ENCODE peak calls at places on chromosome 1, in ten cellular contexts. One of them, this sample, is unnamed.

GRCh38 chr1:222167111-222167510 is 380.8 kb downstream of the HHIPL2 start:
- DNase-seq in GM12891: no peak
- DNase-seq in Panc1: peak; percentile 24
- DNase-seq in HCT116: peak; percentile 35
- DNase-seq in spleen: no peak
- DNase-seq in K562: peak; percentile 61
- DNase-seq in SK-N-SH: peak; percentile 41
- DNase-seq in GM12892: no peak
- DNase-seq in HepG2: no peak
- DNase-seq in transverse colon: peak; percentile 24
- DNase-seq in this sample: no peak

GRCh38 chr1:30789388-30790255 is 32.0 kb upstream of the LAPTM5 start:
- DNase-seq in GM12891: no peak
- DNase-seq in Panc1: no peak
- DNase-seq in HCT116: no peak
- DNase-seq in spleen: peak; percentile 47
- DNase-seq in K562: no peak
- DNase-seq in SK-N-SH: no peak
- DNase-seq in GM12892: no peak
- DNase-seq in HepG2: no peak
- DNase-seq in transverse colon: no peak
- DNase-seq in this sample: no peak

GRCh38 chr1:64472805-64473204 is 2.9 kb downstream of the CACHD1 start:
- DNase-seq in GM12891: no peak
- DNase-seq in Panc1: no peak
- DNase-seq in HCT116: no peak
- DNase-seq in spleen: no peak
- DNase-seq in K562: no peak
- DNase-seq in SK-N-SH: no peak
- DNase-seq in GM12892: no peak
- DNase-seq in HepG2: no peak
- DNase-seq in transverse colon: no peak
- DNase-seq in this sample: no peak

GRCh38 chr1:58695206-58695605 is 4.7 kb downstream of the MYSM1 start:
- DNase-seq in GM12891: no peak
- DNase-seq in Panc1: no peak
- DNase-seq in HCT116: no peak
- DNase-seq in spleen: no peak
- DNase-seq in K562: no peak
- DNase-seq in SK-N-SH: no peak
- DNase-seq in GM12892: no peak
- DNase-seq in HepG2: no peak
- DNase-seq in transverse colon: no peak
- DNase-seq in this sample: no peak

GRCh38 chr1:14543191-14543849 is 55.2 kb upstream of the KAZN start:
- DNase-seq in GM12891: no peak
- DNase-seq in Panc1: no peak
- DNase-seq in HCT116: no peak
- DNase-seq in spleen: no peak
- DNase-seq in K562: no peak
- DNase-seq in SK-N-SH: no peak
- DNase-seq in GM12892: no peak
- DNase-seq in HepG2: no peak
- DNase-seq in transverse colon: no peak
- DNase-seq in this sample: no peak

GRCh38 chr1:2204384-2205190 is 10.0 kb upstream of the FAAP20 start:
- DNase-seq in GM12891: peak; percentile 97
- DNase-seq in Panc1: no peak
- DNase-seq in HCT116: no peak
- DNase-seq in spleen: peak; percentile 96
- DNase-seq in K562: peak; percentile 99
- DNase-seq in SK-N-SH: peak; percentile 99
- DNase-seq in GM12892: peak; percentile 93
- DNase-seq in HepG2: peak; percentile 57
- DNase-seq in transverse colon: peak; percentile 57
- DNase-seq in this sample: peak; percentile 66

GRCh38 chr1:35708179-35708891 is 10.3 kb downstream of the C1orf216 start:
- DNase-seq in GM12891: no peak
- DNase-seq in Panc1: no peak
- DNase-seq in HCT116: no peak
- DNase-seq in spleen: no peak
- DNase-seq in K562: no peak
- DNase-seq in SK-N-SH: peak; percentile 83
- DNase-seq in GM12892: no peak
- DNase-seq in HepG2: no peak
- DNase-seq in transverse colon: no peak
- DNase-seq in this sample: no peak

GRCh38 chr1:99173282-99173681 is 91.0 kb upstream of the PLPPR4 start:
- DNase-seq in GM12891: no peak
- DNase-seq in Panc1: no peak
- DNase-seq in HCT116: no peak
- DNase-seq in spleen: no peak
- DNase-seq in K562: no peak
- DNase-seq in SK-N-SH: no peak
- DNase-seq in GM12892: no peak
- DNase-seq in HepG2: no peak
- DNase-seq in transverse colon: no peak
- DNase-seq in this sample: no peak

GRCh38 chr1:201888282-201889033 is at the start of gene SHISA4:
- DNase-seq in GM12891: peak; percentile 47
- DNase-seq in Panc1: no peak
- DNase-seq in HCT116: peak; percentile 51
- DNase-seq in spleen: peak; percentile 88
- DNase-seq in K562: peak; percentile 86
- DNase-seq in SK-N-SH: peak; percentile 95
- DNase-seq in GM12892: no peak
- DNase-seq in HepG2: peak; percentile 29
- DNase-seq in transverse colon: peak; percentile 54
- DNase-seq in this sample: no peak

GRCh38 chr1:54826226-54826816 is 25.2 kb upstream of the TTC22 start:
- DNase-seq in GM12891: no peak
- DNase-seq in Panc1: no peak
- DNase-seq in HCT116: no peak
- DNase-seq in spleen: no peak
- DNase-seq in K562: no peak
- DNase-seq in SK-N-SH: no peak
- DNase-seq in GM12892: no peak
- DNase-seq in HepG2: no peak
- DNase-seq in transverse colon: no peak
- DNase-seq in this sample: no peak

GRCh38 chr1:85048296-85049064 is at the start of gene MCOLN3:
- DNase-seq in GM12891: peak; percentile 38
- DNase-seq in Panc1: no peak
- DNase-seq in HCT116: peak; percentile 19
- DNase-seq in spleen: peak; percentile 83
- DNase-seq in K562: peak; percentile 16
- DNase-seq in SK-N-SH: peak; percentile 59
- DNase-seq in GM12892: peak; percentile 46
- DNase-seq in HepG2: no peak
- DNase-seq in transverse colon: peak; percentile 56
- DNase-seq in this sample: no peak
- TF ChIP-seq POLR2AphosphoS5 in GM12891: no peak
- TF ChIP-seq POLR2AphosphoS5 in Panc1: no peak
- TF ChIP-seq POLR2AphosphoS5 in HCT116: peak; percentile 61
- TF ChIP-seq POLR2AphosphoS5 in spleen: no peak
- TF ChIP-seq POLR2AphosphoS5 in K562: no peak
- TF ChIP-seq POLR2AphosphoS5 in SK-N-SH: no peak
- TF ChIP-seq POLR2AphosphoS5 in GM12892: no peak
- TF ChIP-seq POLR2AphosphoS5 in HepG2: no peak
- TF ChIP-seq POLR2AphosphoS5 in transverse colon: no peak
- TF ChIP-seq POLR2AphosphoS5 in this sample: no peak

GRCh38 chr1:86231076-86231475 is 74.5 kb upstream of the COL24A1 start:
- DNase-seq in GM12891: no peak
- DNase-seq in Panc1: no peak
- DNase-seq in HCT116: no peak
- DNase-seq in spleen: no peak
- DNase-seq in K562: no peak
- DNase-seq in SK-N-SH: no peak
- DNase-seq in GM12892: no peak
- DNase-seq in HepG2: no peak
- DNase-seq in transverse colon: no peak
- DNase-seq in this sample: no peak
- TF ChIP-seq POLR2AphosphoS5 in GM12891: no peak
- TF ChIP-seq POLR2AphosphoS5 in Panc1: no peak
- TF ChIP-seq POLR2AphosphoS5 in HCT116: no peak
- TF ChIP-seq POLR2AphosphoS5 in spleen: no peak
- TF ChIP-seq POLR2AphosphoS5 in K562: no peak
- TF ChIP-seq POLR2AphosphoS5 in SK-N-SH: no peak
- TF ChIP-seq POLR2AphosphoS5 in GM12892: no peak
- TF ChIP-seq POLR2AphosphoS5 in HepG2: no peak
- TF ChIP-seq POLR2AphosphoS5 in transverse colon: no peak
- TF ChIP-seq POLR2AphosphoS5 in this sample: no peak

DNA sequence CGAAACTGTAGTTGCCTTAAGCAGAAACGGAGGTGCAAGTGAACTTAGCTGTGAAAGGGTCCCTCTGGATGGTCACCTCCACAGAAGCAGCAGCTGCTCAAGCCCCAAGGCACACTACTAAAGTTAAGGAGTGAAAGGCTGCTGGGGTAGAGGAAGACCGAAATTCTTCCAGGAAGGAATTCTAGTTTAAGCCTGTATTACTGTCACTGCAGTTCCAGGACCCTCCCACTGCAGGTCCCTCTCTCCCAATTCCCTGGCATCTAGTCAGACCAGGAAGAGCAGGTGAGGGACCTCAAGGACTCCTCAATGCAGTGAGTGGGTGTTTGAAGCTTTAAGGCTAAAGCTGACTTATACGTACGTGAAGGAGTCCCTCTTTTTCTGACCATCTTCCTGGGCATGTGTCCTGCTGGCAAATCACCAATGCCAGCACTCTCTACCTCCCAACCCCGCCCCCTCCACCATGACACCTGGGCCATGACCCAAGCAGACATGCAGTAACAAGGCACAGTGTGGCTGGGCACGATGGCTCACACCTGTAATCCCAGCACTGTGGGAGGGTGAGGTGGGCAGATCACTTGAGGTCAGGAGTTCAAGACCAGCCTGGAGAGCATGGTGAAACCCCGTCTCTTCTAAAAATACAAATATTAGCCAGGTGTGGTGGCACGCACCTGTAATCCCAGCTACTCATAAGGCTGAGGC is 57.2 kb downstream of the TGFBR3 start:
- DNase-seq in GM12891: no peak
- DNase-seq in Panc1: no peak
- DNase-seq in HCT116: no peak
- DNase-seq in spleen: no peak
- DNase-seq in K562: no peak
- DNase-seq in SK-N-SH: no peak
- DNase-seq in GM12892: no peak
- DNase-seq in HepG2: no peak
- DNase-seq in transverse colon: no peak
- DNase-seq in this sample: no peak
- TF ChIP-seq POLR2AphosphoS5 in GM12891: no peak
- TF ChIP-seq POLR2AphosphoS5 in Panc1: no peak
- TF ChIP-seq POLR2AphosphoS5 in HCT116: no peak
- TF ChIP-seq POLR2AphosphoS5 in spleen: no peak
- TF ChIP-seq POLR2AphosphoS5 in K562: no peak
- TF ChIP-seq POLR2AphosphoS5 in SK-N-SH: no peak
- TF ChIP-seq POLR2AphosphoS5 in GM12892: no peak
- TF ChIP-seq POLR2AphosphoS5 in HepG2: no peak
- TF ChIP-seq POLR2AphosphoS5 in transverse colon: no peak
- TF ChIP-seq POLR2AphosphoS5 in this sample: no peak

GRCh38 chr1:26114165-26114927 is 2.7 kb downstream of the PDIK1L start:
- DNase-seq in GM12891: no peak
- DNase-seq in Panc1: no peak
- DNase-seq in HCT116: no peak
- DNase-seq in spleen: no peak
- DNase-seq in K562: no peak
- DNase-seq in SK-N-SH: no peak
- DNase-seq in GM12892: no peak
- DNase-seq in HepG2: no peak
- DNase-seq in transverse colon: no peak
- DNase-seq in this sample: no peak
- TF ChIP-seq POLR2AphosphoS5 in GM12891: no peak
- TF ChIP-seq POLR2AphosphoS5 in Panc1: no peak
- TF ChIP-seq POLR2AphosphoS5 in HCT116: no peak
- TF ChIP-seq POLR2AphosphoS5 in spleen: no peak
- TF ChIP-seq POLR2AphosphoS5 in K562: no peak
- TF ChIP-seq POLR2AphosphoS5 in SK-N-SH: no peak
- TF ChIP-seq POLR2AphosphoS5 in GM12892: no peak
- TF ChIP-seq POLR2AphosphoS5 in HepG2: no peak
- TF ChIP-seq POLR2AphosphoS5 in transverse colon: peak; percentile 38
- TF ChIP-seq POLR2AphosphoS5 in this sample: no peak

GRCh38 chr1:29355375-29355774 is 119.1 kb downstream of the PTPRU start:
- DNase-seq in GM12891: no peak
- DNase-seq in Panc1: no peak
- DNase-seq in HCT116: no peak
- DNase-seq in spleen: no peak
- DNase-seq in K562: no peak
- DNase-seq in SK-N-SH: no peak
- DNase-seq in GM12892: no peak
- DNase-seq in HepG2: no peak
- DNase-seq in transverse colon: no peak
- DNase-seq in this sample: no peak
- TF ChIP-seq POLR2AphosphoS5 in GM12891: no peak
- TF ChIP-seq POLR2AphosphoS5 in Panc1: no peak
- TF ChIP-seq POLR2AphosphoS5 in HCT116: no peak
- TF ChIP-seq POLR2AphosphoS5 in spleen: no peak
- TF ChIP-seq POLR2AphosphoS5 in K562: no peak
- TF ChIP-seq POLR2AphosphoS5 in SK-N-SH: no peak
- TF ChIP-seq POLR2AphosphoS5 in GM12892: no peak
- TF ChIP-seq POLR2AphosphoS5 in HepG2: no peak
- TF ChIP-seq POLR2AphosphoS5 in transverse colon: no peak
- TF ChIP-seq POLR2AphosphoS5 in this sample: no peak

DNA sequence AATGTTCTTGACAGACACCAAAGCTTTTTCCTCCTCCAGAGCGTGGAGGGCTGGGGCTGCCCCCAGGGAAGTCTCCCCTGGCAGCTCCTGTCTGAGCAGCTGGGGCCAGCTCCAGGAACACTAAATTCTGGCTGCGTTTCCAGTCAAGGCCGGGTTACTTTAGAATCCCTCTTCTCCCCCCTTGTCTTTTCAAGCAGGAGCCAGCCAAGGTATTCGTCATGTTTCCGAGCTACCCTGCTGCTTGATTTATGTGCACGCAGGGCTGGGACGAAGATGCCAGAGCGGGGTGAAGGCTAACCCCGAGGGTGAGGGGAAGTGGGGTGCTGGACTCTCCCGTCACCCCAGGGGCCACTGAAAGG is 68.1 kb upstream of the ANGPTL1 start:
- DNase-seq in GM12891: no peak
- DNase-seq in Panc1: no peak
- DNase-seq in HCT116: no peak
- DNase-seq in spleen: peak; percentile 64
- DNase-seq in K562: no peak
- DNase-seq in SK-N-SH: no peak
- DNase-seq in GM12892: no peak
- DNase-seq in HepG2: no peak
- DNase-seq in transverse colon: peak; percentile 57
- DNase-seq in this sample: no peak
- TF ChIP-seq POLR2AphosphoS5 in GM12891: no peak
- TF ChIP-seq POLR2AphosphoS5 in Panc1: no peak
- TF ChIP-seq POLR2AphosphoS5 in HCT116: no peak
- TF ChIP-seq POLR2AphosphoS5 in spleen: no peak
- TF ChIP-seq POLR2AphosphoS5 in K562: no peak
- TF ChIP-seq POLR2AphosphoS5 in SK-N-SH: no peak
- TF ChIP-seq POLR2AphosphoS5 in GM12892: no peak
- TF ChIP-seq POLR2AphosphoS5 in HepG2: no peak
- TF ChIP-seq POLR2AphosphoS5 in transverse colon: peak; percentile 77
- TF ChIP-seq POLR2AphosphoS5 in this sample: no peak

GRCh38 chr1:67013573-67013972 is 40.4 kb downstream of the SLC35D1 start:
- DNase-seq in GM12891: no peak
- DNase-seq in Panc1: no peak
- DNase-seq in HCT116: no peak
- DNase-seq in spleen: no peak
- DNase-seq in K562: peak; percentile 23
- DNase-seq in SK-N-SH: no peak
- DNase-seq in GM12892: no peak
- DNase-seq in HepG2: no peak
- DNase-seq in transverse colon: no peak
- DNase-seq in this sample: no peak
- TF ChIP-seq POLR2AphosphoS5 in GM12891: no peak
- TF ChIP-seq POLR2AphosphoS5 in Panc1: no peak
- TF ChIP-seq POLR2AphosphoS5 in HCT116: no peak
- TF ChIP-seq POLR2AphosphoS5 in spleen: no peak
- TF ChIP-seq POLR2AphosphoS5 in K562: no peak
- TF ChIP-seq POLR2AphosphoS5 in SK-N-SH: no peak
- TF ChIP-seq POLR2AphosphoS5 in GM12892: no peak
- TF ChIP-seq POLR2AphosphoS5 in HepG2: no peak
- TF ChIP-seq POLR2AphosphoS5 in transverse colon: no peak
- TF ChIP-seq POLR2AphosphoS5 in this sample: no peak

This sample was measured in HL-60.